ENCODE peak calls at places on chromosomes 13 and 19, in eight cellular contexts. N, X, J, T, F, C, L and A are unnamed samples.

GRCh38 chr19:652467-653389 is 10.3 kb downstream of the RNF126 start:
- DNase-seq in N (no peak), X (no peak), J (no peak), T (no peak), F (no peak), C (no peak), L (no peak), A (no peak)

GRCh38 chr13:34300559-34300958 is 482.6 kb downstream of the RFC3 start:
- DNase-seq in N (no peak), X (no peak), J (no peak), T (no peak), F (peak; percentile 55), C (no peak), L (no peak), A (no peak)

GRCh38 chr13:99978781-99979452 is 2.7 kb upstream of the ZIC2 start:
- DNase-seq in N (no peak), X (no peak), J (no peak), T (no peak), F (no peak), C (no peak), L (no peak), A (no peak)

GRCh38 chr19:6970478-6970877 is 50.8 kb downstream of the MBD3L2B start:
- DNase-seq in N (no peak), X (no peak), J (no peak), T (no peak), F (no peak), C (no peak), L (no peak), A (peak; percentile 93)

GRCh38 chr19:27851543-27852060 is 1361.3 kb downstream of the UQCRFS1 start:
- DNase-seq in N (no peak), X (no peak), J (no peak), T (no peak), F (no peak), C (no peak), L (no peak), A (no peak)

GRCh38 chr13:98517576-98518310 is 59.2 kb downstream of the STK24 start:
- DNase-seq in N (no peak), X (no peak), J (no peak), T (no peak), F (no peak), C (no peak), L (no peak), A (no peak)

GRCh38 chr19:49339364-49340068 is 4.3 kb downstream of the CD37 start:
- DNase-seq in N (no peak), X (peak; percentile 96), J (peak; percentile 69), T (peak; percentile 54), F (peak; percentile 91), C (peak; percentile 85), L (peak; percentile 78), A (no peak)

GRCh38 chr13:106173346-106173745 is 362.1 kb downstream of the EFNB2 start:
- DNase-seq in N (no peak), X (no peak), J (no peak), T (no peak), F (peak; percentile 49), C (no peak), L (no peak), A (no peak)

GRCh38 chr19:19421326-19421725 is 15.9 kb downstream of the GATAD2A start:
- DNase-seq in N (no peak), X (no peak), J (no peak), T (no peak), F (no peak), C (no peak), L (no peak), A (no peak)

GRCh38 chr19:46674416-46675178 is 13.6 kb upstream of the DACT3 start:
- DNase-seq in N (no peak), X (no peak), J (no peak), T (no peak), F (peak; percentile 25), C (peak; percentile 25), L (no peak), A (no peak)

GRCh38 chr13:98816406-98816805 is 63.9 kb upstream of the SLC15A1 start:
- DNase-seq in N (no peak), X (no peak), J (no peak), T (no peak), F (no peak), C (no peak), L (no peak), A (no peak)

GRCh38 chr19:12077375-12077774 is 12.8 kb downstream of the ZNF844 start:
- DNase-seq in N (no peak), X (no peak), J (no peak), T (no peak), F (no peak), C (no peak), L (no peak), A (no peak)

GRCh38 chr13:114067886-114068722 is 64.3 kb downstream of the RASA3 start:
- DNase-seq in N (no peak), X (no peak), J (no peak), T (no peak), F (no peak), C (no peak), L (no peak), A (peak; percentile 47)

GRCh38 chr19:15469513-15470297 is 5.4 kb upstream of the RASAL3 start:
- DNase-seq in N (no peak), X (peak; percentile 49), J (no peak), T (no peak), F (no peak), C (no peak), L (no peak), A (no peak)

GRCh38 chr19:39031368-39032163 is 783 bp downstream of the FBXO27 start:
- DNase-seq in N (no peak), X (peak; percentile 65), J (no peak), T (peak; percentile 71), F (peak; percentile 81), C (peak; percentile 62), L (peak; percentile 40), A (peak; percentile 22)

GRCh38 chr19:44576843-44577565 is 36.4 kb upstream of the IGSF23 start:
- DNase-seq in N (no peak), X (no peak), J (no peak), T (no peak), F (peak; percentile 28), C (peak; percentile 37), L (peak; percentile 14), A (no peak)

GRCh38 chr19:34269968-34270621 is 15.7 kb downstream of the GARRE1 start:
- DNase-seq in N (no peak), X (peak; percentile 81), J (peak; percentile 58), T (no peak), F (peak; percentile 83), C (peak; percentile 92), L (peak; percentile 48), A (peak; percentile 70)

GRCh38 chr13:38947049-38947448 is 43.6 kb downstream of the STOML3 start:
- DNase-seq in N (no peak), X (no peak), J (no peak), T (no peak), F (no peak), C (no peak), L (no peak), A (no peak)

GRCh38 chr19:12364391-12365093 is 941 bp downstream of the ZNF442 start:
- DNase-seq in N (no peak), X (peak; percentile 29), J (no peak), T (peak; percentile 23), F (peak; percentile 10), C (peak; percentile 24), L (peak; percentile 1), A (no peak)

GRCh38 chr13:49865174-49865573 is 71.0 kb downstream of the SPRYD7 start:
- DNase-seq in N (no peak), X (no peak), J (no peak), T (no peak), F (no peak), C (no peak), L (no peak), A (no peak)

GRCh38 chr13:49867834-49868233 is 68.3 kb downstream of the SPRYD7 start:
- DNase-seq in N (no peak), X (no peak), J (no peak), T (no peak), F (no peak), C (no peak), L (no peak), A (no peak)

GRCh38 chr13:49874430-49874829 is 61.7 kb downstream of the SPRYD7 start:
- DNase-seq in N (no peak), X (no peak), J (no peak), T (no peak), F (no peak), C (no peak), L (no peak), A (no peak)

GRCh38 chr13:49869514-49869913 is 66.6 kb downstream of the SPRYD7 start:
- DNase-seq in N (no peak), X (peak; percentile 52), J (peak; percentile 9), T (no peak), F (peak; percentile 20), C (peak; percentile 53), L (peak; percentile 40), A (no peak)
- TF ChIP-seq CTCF in N (peak; percentile 60), X (peak; percentile 53), J (peak; percentile 61), T (no peak), F (peak; percentile 27), C (peak; percentile 52), L (peak; percentile 75), A (no peak)

DNA sequence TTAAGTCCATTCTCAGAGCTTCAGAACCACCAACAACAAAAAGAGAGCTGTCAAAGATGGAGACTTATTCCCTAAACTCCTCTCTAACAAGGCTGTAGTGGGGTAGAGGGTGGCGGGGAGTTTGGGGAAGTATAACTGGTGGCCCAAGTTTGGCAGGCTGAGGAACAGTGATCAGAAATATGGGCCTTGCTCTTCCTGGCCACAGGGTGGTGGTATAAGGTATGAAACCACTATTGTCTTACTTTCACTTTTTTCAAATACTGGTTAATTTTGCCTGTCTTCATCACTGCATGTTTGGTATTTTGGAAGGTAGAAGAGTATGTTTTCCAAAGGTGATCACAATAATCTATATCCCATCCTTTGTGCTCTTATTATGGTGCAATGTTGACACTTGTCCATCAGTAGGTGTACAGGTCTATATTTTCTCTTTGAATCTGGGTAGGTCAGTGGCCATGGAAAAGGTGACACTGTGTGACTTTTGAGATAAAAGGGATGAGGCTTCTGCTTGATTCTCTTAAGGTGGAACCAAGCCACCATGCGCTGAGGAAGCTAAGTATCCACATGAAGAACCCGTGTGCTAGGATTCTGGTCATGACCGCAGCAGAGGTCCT is 23.2 kb upstream of the GPC5 start:
- DNase-seq in N (no peak), X (peak; percentile 35), J (no peak), T (no peak), F (no peak), C (peak; percentile 36), L (no peak), A (peak; percentile 55)
- TF ChIP-seq CTCF in N (peak; percentile 47), X (peak; percentile 62), J (peak; percentile 46), T (no peak), F (peak; percentile 47), C (peak; percentile 67), L (peak; percentile 75), A (peak; percentile 45)

GRCh38 chr13:60329221-60329983 is 67.6 kb upstream of the TDRD3 start:
- DNase-seq in N (no peak), X (peak; percentile 59), J (no peak), T (no peak), F (peak; percentile 29), C (peak; percentile 45), L (peak; percentile 43), A (peak; percentile 64)
- TF ChIP-seq CTCF in N (peak; percentile 56), X (peak; percentile 63), J (peak; percentile 41), T (no peak), F (peak; percentile 32), C (peak; percentile 46), L (peak; percentile 68), A (peak; percentile 25)

DNA sequence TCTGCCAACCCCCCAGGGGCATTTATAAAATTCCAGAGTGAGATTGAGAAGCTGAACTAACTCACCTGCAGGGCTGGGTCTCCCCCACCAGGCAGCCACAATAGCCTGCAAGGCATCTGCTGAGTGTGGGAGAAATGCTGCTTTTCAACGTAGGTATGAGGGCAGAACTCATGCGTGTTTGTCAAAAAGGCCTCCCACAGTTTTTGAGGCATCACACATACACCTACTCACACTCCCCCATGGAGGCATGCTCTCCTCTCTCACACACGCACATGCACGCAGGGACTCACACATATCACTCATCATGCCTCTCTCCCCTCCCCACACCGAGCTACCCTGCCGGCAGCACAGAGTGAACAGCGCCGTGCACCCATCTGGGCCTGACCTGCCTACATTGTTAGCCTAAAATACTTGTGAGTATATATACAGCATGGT is 390.5 kb downstream of the FGF9 start:
- DNase-seq in N (no peak), X (no peak), J (no peak), T (no peak), F (no peak), C (no peak), L (no peak), A (no peak)
- TF ChIP-seq CTCF in N (no peak), X (no peak), J (no peak), T (no peak), F (no peak), C (no peak), L (no peak), A (no peak)